ENCODE peak calls at places on chromosomes 13 and 19, in four cellular contexts. I, H, K and V are unnamed samples.

GRCh38 chr13:52414963-52415362 is 9.0 kb upstream of the THSD1 start:
- DNase-seq in H (no peak), I (no peak), K (no peak), V (no peak)

GRCh38 chr13:101049166-101049850 is 367.0 kb downstream of the NALCN start:
- DNase-seq in K (no peak), I (no peak), H (no peak), V (no peak)

GRCh38 chr19:21202865-21203494 is 61.1 kb downstream of the ZNF431 start:
- DNase-seq in I (no peak), K (peak; percentile 45), H (no peak), V (peak; percentile 9)

GRCh38 chr13:114020750-114021463 is 47.0 kb upstream of the C13orf46 start:
- DNase-seq in H (no peak), I (no peak), K (no peak), V (no peak)

GRCh38 chr19:29596885-29597525 is 9.1 kb upstream of the POP4 start:
- DNase-seq in K (no peak), H (no peak), I (no peak), V (no peak)

GRCh38 chr19:19710506-19710905 is 22.4 kb downstream of the ZNF14 start:
- DNase-seq in K (no peak), I (no peak), H (no peak), V (no peak)

GRCh38 chr19:5048091-5048726 is 79.3 kb downstream of the KDM4B start:
- DNase-seq in K (peak; percentile 52), I (peak; percentile 63), H (peak; percentile 87), V (peak; percentile 20)

GRCh38 chr13:112842343-112842856 is 126.6 kb upstream of the MCF2L start:
- DNase-seq in K (no peak), I (peak; percentile 26), H (no peak), V (no peak)

GRCh38 chr13:39811051-39811450 is 155.6 kb downstream of the COG6 start:
- DNase-seq in K (no peak), I (no peak), H (no peak), V (no peak)

GRCh38 chr19:2353159-2353894 is 6.7 kb upstream of the TMPRSS9 start:
- DNase-seq in K (no peak), I (no peak), H (no peak), V (no peak)

GRCh38 chr13:76286178-76286577 is 600.0 kb downstream of the KCTD12 start:
- DNase-seq in K (no peak), I (no peak), H (no peak), V (no peak)

GRCh38 chr13:35808846-35809245 is 322.3 kb downstream of the DCLK1 start:
- DNase-seq in H (no peak), I (no peak), K (no peak), V (no peak)

GRCh38 chr13:40189885-40190655 is 476.4 kb downstream of the FOXO1 start:
- DNase-seq in K (no peak), I (no peak), H (no peak), V (no peak)

GRCh38 chr19:51064534-51065220 is at the start of gene KLK13:
- DNase-seq in I (no peak), H (peak; percentile 49), K (no peak), V (no peak)

GRCh38 chr13:46903748-46904147 is 6.9 kb upstream of the HTR2A start:
- DNase-seq in K (no peak), H (no peak), I (no peak), V (no peak)

GRCh38 chr19:41998246-41999020 is 4.4 kb upstream of the ATP1A3 start:
- DNase-seq in H (peak; percentile 29), K (no peak), I (no peak), V (no peak)

GRCh38 chr13:111845621-111846351 is 221.2 kb upstream of the SOX1 start:
- DNase-seq in I (no peak), K (no peak), H (no peak), V (no peak)

GRCh38 chr13:28558126-28558525 is 63.2 kb upstream of the FLT1 start:
- DNase-seq in I (no peak), K (no peak), H (no peak), V (no peak)

GRCh38 chr19:47253467-47253881 is 2.9 kb upstream of the CCDC9 start:
- DNase-seq in K (no peak), H (no peak), I (no peak), V (no peak)

GRCh38 chr13:103539265-103539664 is 473.0 kb upstream of the SLC10A2 start:
- DNase-seq in I (no peak), H (no peak), K (no peak), V (no peak)

GRCh38 chr13:111304041-111304544 is 16.3 kb upstream of the TEX29 start:
- DNase-seq in K (no peak), H (no peak), I (no peak), V (no peak)

GRCh38 chr19:28737021-28737525 is 475.9 kb downstream of the UQCRFS1 start:
- DNase-seq in H (no peak), I (no peak), K (peak; percentile 36), V (no peak)

GRCh38 chr13:50320297-50320862 is 305.1 kb downstream of the KCNRG start:
- DNase-seq in K (no peak), I (no peak), H (no peak), V (no peak)

GRCh38 chr19:56321254-56321980 is 6.8 kb upstream of the ZSCAN5A start:
- DNase-seq in K (no peak), H (no peak), I (no peak), V (no peak)

GRCh38 chr13:84137292-84137691 is 255.0 kb upstream of the SLITRK1 start:
- DNase-seq in K (peak; percentile 73), I (no peak), H (no peak), V (peak; percentile 54)

GRCh38 chr13:28641600-28641926 is 17.4 kb upstream of the POMP start:
- DNase-seq in H (no peak), I (no peak), K (no peak), V (no peak)

GRCh38 chr13:46352810-46353209 is 34.2 kb downstream of the RUBCNL start:
- DNase-seq in K (no peak), I (no peak), H (no peak), V (no peak)

GRCh38 chr13:23505007-23505406 is 65.2 kb upstream of the TNFRSF19 start:
- DNase-seq in K (no peak), H (no peak), I (no peak), V (no peak)

GRCh38 chr13:34116651-34117050 is 298.7 kb downstream of the RFC3 start:
- DNase-seq in H (no peak), K (no peak), I (no peak), V (no peak)

GRCh38 chr13:42048323-42048624 is 174 bp upstream of the DGKH start:
- DNase-seq in I (no peak), K (no peak), H (no peak), V (no peak)

GRCh38 chr13:94119360-94119936 is 360.0 kb downstream of the DCT start:
- DNase-seq in H (peak; percentile 45), I (no peak), K (no peak), V (no peak)

GRCh38 chr13:69292789-69293425 is 814.7 kb upstream of the ATXN8OS start:
- DNase-seq in H (no peak), K (no peak), I (no peak), V (no peak)

GRCh38 chr19:38559428-38560401 is 58.0 kb downstream of the MAP4K1 start:
- DNase-seq in H (no peak), I (no peak), K (no peak), V (peak; percentile 28)

GRCh38 chr19:38554676-38555141 is 63.0 kb downstream of the MAP4K1 start:
- DNase-seq in H (no peak), I (no peak), K (no peak), V (no peak)

GRCh38 chr19:38555200-38555599 is 62.6 kb downstream of the MAP4K1 start:
- DNase-seq in H (no peak), K (no peak), I (no peak), V (no peak)

GRCh38 chr19:38556521-38557174 is 61.1 kb downstream of the MAP4K1 start:
- DNase-seq in H (no peak), I (no peak), K (no peak), V (no peak)

GRCh38 chr19:38557205-38557799 is 60.5 kb downstream of the MAP4K1 start:
- DNase-seq in K (no peak), I (no peak), H (peak; percentile 29), V (no peak)
- H3K27me3 ChIP-seq in K (no peaks in the 10 kb centered on the region), I (no peaks in the 10 kb centered on the region), H (no peaks in the 10 kb centered on the region), V (no peaks in the 10 kb centered on the region)

DNA sequence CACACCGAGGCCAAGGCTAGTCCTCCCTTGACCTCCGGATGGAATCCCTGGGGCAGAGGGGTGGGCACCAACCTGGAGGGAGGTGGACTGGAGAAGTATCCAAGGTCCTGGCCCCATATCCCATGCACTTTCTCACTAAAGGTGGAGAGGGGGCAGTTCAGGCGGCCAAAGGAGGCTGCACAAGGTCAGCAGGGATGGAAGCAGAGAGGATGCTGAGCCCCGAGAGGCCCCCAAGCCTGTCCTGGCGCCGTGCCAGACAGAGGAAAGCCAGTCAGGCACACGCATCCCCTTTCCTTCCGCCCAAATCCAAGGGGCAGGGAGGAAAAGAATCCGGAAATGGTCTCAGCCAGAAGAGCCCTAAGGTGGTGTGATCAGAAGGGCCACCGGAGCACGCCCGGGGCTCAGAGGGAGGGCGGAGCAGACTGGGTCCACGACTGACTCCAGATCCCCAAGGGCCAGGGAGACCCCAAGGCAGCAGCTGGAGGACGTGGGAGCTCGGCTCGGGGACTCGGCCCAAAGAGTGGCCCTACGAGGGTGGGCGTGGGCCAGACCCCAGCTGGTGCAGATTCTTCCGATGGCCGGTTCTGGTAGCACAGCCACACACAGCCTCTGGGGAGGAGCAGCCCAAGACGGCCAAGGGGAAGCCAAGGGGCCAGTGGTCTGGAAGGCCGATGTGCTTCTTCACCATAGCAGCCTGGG is 60.0 kb downstream of the MLLT1 start:
- DNase-seq in I (no peak), K (no peak), H (no peak), V (no peak)
- H3K4me1 ChIP-seq in I (peaks cover 73% of the 10 kb centered on the region), K (no peaks in the 10 kb centered on the region), H (peaks cover 49% of the 10 kb centered on the region), V (no peaks in the 10 kb centered on the region)

DNA sequence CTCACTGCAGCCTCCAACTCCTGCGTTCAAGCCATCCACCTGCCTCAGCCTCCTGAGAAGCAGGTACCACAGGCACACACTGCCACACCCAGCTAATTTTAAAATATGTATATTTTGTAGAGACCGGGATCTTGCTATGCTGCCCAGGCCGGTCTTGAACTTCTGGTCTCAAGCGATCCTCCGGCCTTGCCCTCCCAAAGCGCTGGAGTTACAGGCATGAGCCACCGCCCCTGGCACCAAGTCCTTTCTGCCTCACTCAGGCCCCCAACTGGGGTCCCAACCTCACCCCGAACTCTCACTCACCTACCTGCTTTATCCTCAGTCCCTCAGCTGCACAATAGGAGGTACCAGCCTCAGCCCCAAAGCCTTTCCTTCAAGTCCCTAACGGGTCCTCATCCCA is 635 bp upstream of the COL5A3 start:
- DNase-seq in K (no peak), H (no peak), I (no peak), V (no peak)
- H3K27me3 ChIP-seq in K (no peaks in the 10 kb centered on the region), H (peaks cover 57% of the 10 kb centered on the region), I (no peaks in the 10 kb centered on the region), V (peaks cover 35% of the 10 kb centered on the region)

GRCh38 chr19:43586346-43586745 is 9.6 kb downstream of the IRGQ start:
- DNase-seq in K (no peak), H (no peak), I (no peak), V (no peak)

GRCh38 chr19:43591904-43592772 is 3.8 kb downstream of the IRGQ start:
- DNase-seq in H (no peak), K (no peak), I (no peak), V (no peak)

GRCh38 chr19:43589277-43589676 is 6.7 kb downstream of the IRGQ start:
- DNase-seq in H (no peak), K (no peak), I (no peak), V (no peak)

GRCh38 chr19:43592800-43593350 is 3.1 kb downstream of the IRGQ start:
- DNase-seq in H (no peak), I (no peak), K (no peak), V (no peak)

DNA sequence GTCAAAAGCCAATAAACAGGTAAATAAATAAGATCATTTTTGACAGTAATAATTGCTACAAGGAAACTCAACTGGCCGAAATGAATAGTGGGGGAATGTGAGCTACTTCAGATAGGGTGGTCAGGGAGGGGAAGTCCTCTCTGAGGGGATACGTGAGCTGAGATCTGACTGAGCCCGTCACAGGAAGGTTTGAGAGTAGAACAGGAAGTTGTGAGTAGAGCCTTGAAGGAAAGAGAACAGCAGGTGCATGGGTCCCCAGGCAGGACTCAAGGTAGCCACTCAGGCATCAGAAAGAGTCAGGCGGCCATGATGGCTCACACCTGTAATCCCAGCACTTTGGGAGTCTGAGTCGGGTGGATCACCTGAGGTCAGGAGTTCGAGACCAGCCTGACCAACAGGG is 6.3 kb downstream of the IRGQ start:
- DNase-seq in I (no peak), H (no peak), K (no peak), V (no peak)
- H3K4me1 ChIP-seq in I (peaks cover 20% of the 10 kb centered on the region), H (peaks cover 14% of the 10 kb centered on the region), K (peaks cover 4% of the 10 kb centered on the region), V (no peaks in the 10 kb centered on the region)